ENCODE peak calls at places on chromosome 22, in five cellular contexts. One of them, this sample, is unnamed.

GRCh38 chr22:29117799-29118477 is 45.1 kb downstream of the KREMEN1 start:
- DNase-seq in RWPE1: no peak
- DNase-seq in dorsolateral prefrontal cortex: no peak
- DNase-seq in HFF-Myc: no peak
- DNase-seq in PC-9: peak
- DNase-seq in this sample: no peak

GRCh38 chr22:30328466-30329049 is 1.8 kb upstream of the TBC1D10A start:
- DNase-seq in dorsolateral prefrontal cortex: no peak
- DNase-seq in RWPE1: no peak
- DNase-seq in PC-9: no peak
- DNase-seq in HFF-Myc: no peak
- DNase-seq in this sample: no peak

GRCh38 chr22:41234815-41235687 is 5.7 kb downstream of the CHADL start:
- DNase-seq in PC-9: no peak
- DNase-seq in dorsolateral prefrontal cortex: no peak
- DNase-seq in HFF-Myc: no peak
- DNase-seq in RWPE1: no peak
- DNase-seq in this sample: no peak

GRCh38 chr22:39216143-39216490 is 28.7 kb downstream of the PDGFB start:
- DNase-seq in HFF-Myc: no peak
- DNase-seq in dorsolateral prefrontal cortex: no peak
- DNase-seq in RWPE1: no peak
- DNase-seq in PC-9: no peak
- DNase-seq in this sample: no peak

GRCh38 chr22:33124471-33124870 is 66.3 kb upstream of the SYN3 start:
- DNase-seq in HFF-Myc: no peak
- DNase-seq in dorsolateral prefrontal cortex: no peak
- DNase-seq in RWPE1: no peak
- DNase-seq in PC-9: no peak
- DNase-seq in this sample: no peak

GRCh38 chr22:33921576-33922181 is 1.4 kb upstream of the LARGE1 start:
- DNase-seq in PC-9: no peak
- DNase-seq in RWPE1: no peak
- DNase-seq in HFF-Myc: no peak
- DNase-seq in dorsolateral prefrontal cortex: peak
- DNase-seq in this sample: no peak

GRCh38 chr22:48453171-48453570 is 1374.5 kb downstream of the BRD1 start:
- DNase-seq in HFF-Myc: no peak
- DNase-seq in dorsolateral prefrontal cortex: no peak
- DNase-seq in PC-9: no peak
- DNase-seq in RWPE1: no peak
- DNase-seq in this sample: no peak

GRCh38 chr22:17235149-17235655 is 16.0 kb upstream of the ADA2 start:
- DNase-seq in PC-9: no peak
- DNase-seq in RWPE1: no peak
- DNase-seq in HFF-Myc: no peak
- DNase-seq in dorsolateral prefrontal cortex: no peak
- DNase-seq in this sample: no peak

GRCh38 chr22:48238966-48239365 is 1476.5 kb downstream of the TBC1D22A start:
- DNase-seq in dorsolateral prefrontal cortex: no peak
- DNase-seq in HFF-Myc: no peak
- DNase-seq in PC-9: no peak
- DNase-seq in RWPE1: no peak
- DNase-seq in this sample: no peak

GRCh38 chr22:27461470-27461869 is 340.1 kb downstream of the MN1 start:
- DNase-seq in HFF-Myc: no peak
- DNase-seq in RWPE1: peak
- DNase-seq in dorsolateral prefrontal cortex: no peak
- DNase-seq in PC-9: peak
- DNase-seq in this sample: peak

GRCh38 chr22:33117821-33118220 is 59.6 kb upstream of the SYN3 start:
- DNase-seq in RWPE1: no peak
- DNase-seq in PC-9: no peak
- DNase-seq in HFF-Myc: no peak
- DNase-seq in dorsolateral prefrontal cortex: no peak
- DNase-seq in this sample: no peak

GRCh38 chr22:27990451-27990840 is 71.4 kb upstream of the PITPNB start:
- DNase-seq in RWPE1: no peak
- DNase-seq in PC-9: no peak
- DNase-seq in HFF-Myc: no peak
- DNase-seq in dorsolateral prefrontal cortex: peak
- DNase-seq in this sample: no peak

GRCh38 chr22:30521368-30522156 is 16.1 kb upstream of the SEC14L4 start:
- DNase-seq in dorsolateral prefrontal cortex: no peak
- DNase-seq in HFF-Myc: no peak
- DNase-seq in PC-9: no peak
- DNase-seq in RWPE1: no peak
- DNase-seq in this sample: no peak

GRCh38 chr22:18994780-18995711 is 59.0 kb upstream of the PRODH start:
- DNase-seq in dorsolateral prefrontal cortex: no peak
- DNase-seq in PC-9: peak
- DNase-seq in RWPE1: no peak
- DNase-seq in HFF-Myc: no peak
- DNase-seq in this sample: no peak

GRCh38 chr22:35209203-35209602 is 48.1 kb upstream of the HMGXB4 start:
- DNase-seq in dorsolateral prefrontal cortex: no peak
- DNase-seq in HFF-Myc: no peak
- DNase-seq in RWPE1: no peak
- DNase-seq in PC-9: no peak
- DNase-seq in this sample: no peak

GRCh38 chr22:22745225-22746060 is 101.0 kb downstream of the GGTLC2 start:
- DNase-seq in dorsolateral prefrontal cortex: no peak
- DNase-seq in PC-9: no peak
- DNase-seq in RWPE1: no peak
- DNase-seq in HFF-Myc: no peak
- DNase-seq in this sample: no peak

GRCh38 chr22:35686298-35686697 is 31.4 kb upstream of the APOL5 start:
- DNase-seq in PC-9: no peak
- DNase-seq in HFF-Myc: no peak
- DNase-seq in dorsolateral prefrontal cortex: no peak
- DNase-seq in RWPE1: no peak
- DNase-seq in this sample: no peak

GRCh38 chr22:38072322-38073149 is 11.4 kb downstream of the SLC16A8 start:
- DNase-seq in HFF-Myc: no peak
- DNase-seq in dorsolateral prefrontal cortex: no peak
- DNase-seq in RWPE1: no peak
- DNase-seq in PC-9: no peak
- DNase-seq in this sample: no peak

DNA sequence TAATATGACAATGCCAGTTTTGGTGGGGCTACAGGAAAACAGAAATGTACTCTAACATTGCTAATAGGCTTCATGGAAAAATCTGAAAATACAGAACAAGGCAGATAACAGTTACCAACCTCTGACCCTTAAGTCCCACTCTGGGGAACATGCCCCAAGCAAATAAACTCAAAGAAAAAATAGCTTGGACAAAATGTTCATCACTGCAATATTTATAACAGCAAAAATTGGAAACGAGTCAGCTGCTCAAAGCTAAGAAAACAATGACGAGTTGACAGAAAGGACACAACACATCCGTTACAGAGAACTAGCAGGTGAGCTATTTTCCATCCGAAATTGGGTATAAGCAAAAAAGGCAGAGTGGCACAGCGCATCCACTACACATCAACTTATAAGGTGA is 70.5 kb downstream of the PACSIN2 start:
- DNase-seq in PC-9: peak
- DNase-seq in RWPE1: no peak
- DNase-seq in dorsolateral prefrontal cortex: no peak
- DNase-seq in HFF-Myc: no peak
- DNase-seq in this sample: no peak
- TF ChIP-seq CTCF in PC-9: no peak
- TF ChIP-seq CTCF in RWPE1: no peak
- TF ChIP-seq CTCF in dorsolateral prefrontal cortex: no peak
- TF ChIP-seq CTCF in HFF-Myc: no peak
- TF ChIP-seq CTCF in this sample: no peak

DNA sequence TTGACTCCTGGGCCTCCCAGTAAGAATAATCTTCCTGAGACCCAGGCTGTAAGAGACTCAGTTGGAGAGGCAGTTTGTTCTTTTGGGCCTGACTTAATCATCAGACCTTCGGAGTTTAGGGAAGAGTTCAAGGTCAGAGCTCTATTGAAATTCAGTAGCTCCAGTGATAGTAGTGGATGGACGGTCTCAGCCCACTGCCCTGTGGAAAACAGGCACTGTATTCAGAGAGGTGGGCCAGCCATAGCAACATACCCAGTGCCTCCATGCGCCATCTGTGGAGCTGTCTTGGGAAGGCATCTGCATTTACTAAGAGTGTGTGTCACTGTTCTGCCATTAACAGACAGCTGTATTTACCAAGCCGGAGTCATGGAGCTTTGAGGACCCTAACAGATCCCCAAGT is 2.9 kb downstream of the SMARCB1 start:
- DNase-seq in dorsolateral prefrontal cortex: no peak
- DNase-seq in PC-9: no peak
- DNase-seq in HFF-Myc: no peak
- DNase-seq in RWPE1: no peak
- DNase-seq in this sample: no peak
- TF ChIP-seq CTCF in dorsolateral prefrontal cortex: peak
- TF ChIP-seq CTCF in PC-9: no peak
- TF ChIP-seq CTCF in HFF-Myc: no peak
- TF ChIP-seq CTCF in RWPE1: no peak
- TF ChIP-seq CTCF in this sample: peak

GRCh38 chr22:47189056-47189916 is 426.8 kb downstream of the TBC1D22A start:
- DNase-seq in dorsolateral prefrontal cortex: peak
- DNase-seq in PC-9: no peak
- DNase-seq in RWPE1: no peak
- DNase-seq in HFF-Myc: no peak
- DNase-seq in this sample: no peak
- TF ChIP-seq CTCF in dorsolateral prefrontal cortex: no peak
- TF ChIP-seq CTCF in PC-9: no peak
- TF ChIP-seq CTCF in RWPE1: no peak
- TF ChIP-seq CTCF in HFF-Myc: no peak
- TF ChIP-seq CTCF in this sample: no peak

DNA sequence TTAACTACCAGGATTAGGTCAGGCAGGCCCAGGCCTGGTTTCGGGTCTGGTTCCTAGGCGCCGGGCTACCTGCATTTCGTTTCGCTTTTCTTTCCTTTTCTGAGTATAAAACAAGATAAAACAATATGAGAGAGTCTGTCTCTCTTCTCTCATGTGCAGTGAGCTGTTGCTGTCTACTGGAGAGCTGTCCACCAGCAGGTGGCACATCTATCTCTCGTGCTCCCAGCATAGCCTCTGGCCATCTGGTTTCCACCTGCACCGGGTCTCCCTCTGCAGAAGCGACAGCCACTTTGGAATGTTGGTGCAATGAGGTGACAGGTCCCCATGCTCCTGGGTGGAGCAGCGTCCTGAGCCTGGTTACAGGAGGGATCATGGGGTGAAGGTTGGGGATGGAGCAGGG is 27.7 kb downstream of the RIBC2 start:
- DNase-seq in HFF-Myc: peak
- DNase-seq in RWPE1: peak
- DNase-seq in PC-9: peak
- DNase-seq in dorsolateral prefrontal cortex: peak
- DNase-seq in this sample: no peak
- TF ChIP-seq CTCF in HFF-Myc: peak
- TF ChIP-seq CTCF in RWPE1: peak
- TF ChIP-seq CTCF in PC-9: peak
- TF ChIP-seq CTCF in dorsolateral prefrontal cortex: peak
- TF ChIP-seq CTCF in this sample: peak

GRCh38 chr22:46902998-46903916 is 140.8 kb downstream of the TBC1D22A start:
- DNase-seq in HFF-Myc: no peak
- DNase-seq in RWPE1: no peak
- DNase-seq in dorsolateral prefrontal cortex: no peak
- DNase-seq in PC-9: no peak
- DNase-seq in this sample: no peak
- TF ChIP-seq CTCF in HFF-Myc: no peak
- TF ChIP-seq CTCF in RWPE1: no peak
- TF ChIP-seq CTCF in dorsolateral prefrontal cortex: no peak
- TF ChIP-seq CTCF in PC-9: no peak
- TF ChIP-seq CTCF in this sample: no peak

GRCh38 chr22:25172153-25172552 is 27.5 kb upstream of the CRYBB3 start:
- DNase-seq in RWPE1: no peak
- DNase-seq in PC-9: no peak
- DNase-seq in HFF-Myc: no peak
- DNase-seq in dorsolateral prefrontal cortex: no peak
- DNase-seq in this sample: no peak
- TF ChIP-seq CTCF in RWPE1: no peak
- TF ChIP-seq CTCF in PC-9: peak
- TF ChIP-seq CTCF in HFF-Myc: no peak
- TF ChIP-seq CTCF in dorsolateral prefrontal cortex: peak
- TF ChIP-seq CTCF in this sample: no peak

GRCh38 chr22:24046024-24046423 is 34.9 kb downstream of the CABIN1 start:
- DNase-seq in dorsolateral prefrontal cortex: no peak
- DNase-seq in RWPE1: no peak
- DNase-seq in PC-9: no peak
- DNase-seq in HFF-Myc: no peak
- DNase-seq in this sample: no peak
- TF ChIP-seq CTCF in dorsolateral prefrontal cortex: no peak
- TF ChIP-seq CTCF in RWPE1: no peak
- TF ChIP-seq CTCF in PC-9: no peak
- TF ChIP-seq CTCF in HFF-Myc: no peak
- TF ChIP-seq CTCF in this sample: no peak

GRCh38 chr22:50169774-50170341 is 673 bp upstream of the PANX2 start:
- DNase-seq in RWPE1: no peak
- DNase-seq in dorsolateral prefrontal cortex: no peak
- DNase-seq in HFF-Myc: no peak
- DNase-seq in PC-9: peak
- DNase-seq in this sample: no peak
- TF ChIP-seq CTCF in RWPE1: no peak
- TF ChIP-seq CTCF in dorsolateral prefrontal cortex: no peak
- TF ChIP-seq CTCF in HFF-Myc: no peak
- TF ChIP-seq CTCF in PC-9: no peak
- TF ChIP-seq CTCF in this sample: no peak

DNA sequence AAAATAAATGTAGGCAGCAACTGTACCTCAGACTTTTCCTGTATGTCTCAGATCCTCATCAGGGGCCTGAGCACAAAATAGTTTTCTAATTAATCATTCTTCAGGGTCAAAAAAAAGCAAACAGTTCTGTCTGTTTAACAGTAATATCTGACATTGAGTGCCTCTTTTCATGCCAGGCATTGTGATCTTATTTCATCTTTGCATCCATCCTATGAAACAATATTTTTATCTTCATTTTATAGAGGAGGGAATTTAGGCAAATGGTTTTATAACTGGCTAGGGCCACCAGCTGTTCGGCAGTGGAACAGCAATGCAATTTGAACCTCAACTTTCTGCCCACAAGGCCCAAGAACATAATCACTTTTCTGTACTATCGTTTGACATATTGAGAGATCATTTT is 145.6 kb downstream of the WNT7B start:
- DNase-seq in RWPE1: peak
- DNase-seq in PC-9: no peak
- DNase-seq in HFF-Myc: no peak
- DNase-seq in dorsolateral prefrontal cortex: no peak
- DNase-seq in this sample: no peak
- TF ChIP-seq CTCF in RWPE1: no peak
- TF ChIP-seq CTCF in PC-9: peak
- TF ChIP-seq CTCF in HFF-Myc: peak
- TF ChIP-seq CTCF in dorsolateral prefrontal cortex: peak
- TF ChIP-seq CTCF in this sample: peak